ENCODE peak calls at places on chromosomes 4 and X, in seven cellular contexts. O is activated CD8-positive, alpha-beta T cell treated with anti-CD3 and anti-CD28 coated beads, Interleukin-2, amount 10 ng/mL, durations not matched to agents 7 days and 5 days; F is HT1080; H is NCI-H2107; Z is psoas muscle; X is IMR-90; V is stimulated activated CD8-positive, alpha-beta memory T cell treated with anti-CD3 and anti-CD28 coated beads, Interleukin-15, amount 100 ng/mL, for 4 hours. Y is an unnamed sample.

GRCh38 chr4:139887962-139888735 is 222.5 kb downstream of the MGST2 start:
- DNase-seq in O (no peak), X (no peak), Z (no peak), F (peak; percentile 18), V (no peak), H (no peak), Y (no peak)

GRCh38 chrX:18422325-18422724 is 3.1 kb upstream of the CDKL5 start:
- DNase-seq in Z (no peak), F (peak; percentile 84), H (no peak), O (no peak), X (peak; percentile 94), V (no peak), Y (no peak)

GRCh38 chr4:76840972-76841473 is 56.9 kb downstream of the SOWAHB start:
- DNase-seq in F (no peak), O (no peak), H (no peak), Z (no peak), X (no peak), V (no peak), Y (no peak)

GRCh38 chr4:148004228-148004813 is 272.4 kb downstream of the ARHGAP10 start:
- DNase-seq in Z (peak; percentile 57), H (peak; percentile 8), V (no peak), F (peak; percentile 68), X (no peak), O (no peak), Y (no peak)

GRCh38 chr4:139934786-139935330 is 219.1 kb downstream of the MAML3 start:
- DNase-seq in H (peak; percentile 10), X (no peak), Z (no peak), F (no peak), V (no peak), O (no peak), Y (no peak)

GRCh38 chr4:1872918-1873269 is 1.7 kb downstream of the NSD2 start:
- DNase-seq in Z (no peak), O (peak; percentile 55), V (no peak), F (peak; percentile 79), X (peak; percentile 88), H (no peak), Y (no peak)

GRCh38 chr4:128596115-128596514 is 213.4 kb upstream of the JADE1 start:
- DNase-seq in V (no peak), Z (no peak), O (no peak), F (no peak), H (no peak), X (no peak), Y (no peak)

GRCh38 chr4:158521490-158522111 is at the start of gene RXFP1:
- DNase-seq in Z (no peak), V (no peak), H (no peak), O (no peak), X (no peak), F (no peak), Y (no peak)

GRCh38 chrX:117147249-117147648 is 684.5 kb upstream of the CT83 start:
- DNase-seq in Z (no peak), F (no peak), X (no peak), V (no peak), H (no peak), O (no peak), Y (no peak)

GRCh38 chr4:88018471-88018870 is 11.0 kb downstream of the PKD2 start:
- DNase-seq in Z (peak; percentile 52), O (no peak), F (peak; percentile 17), H (no peak), X (peak; percentile 52), V (no peak), Y (no peak)

GRCh38 chr4:51895816-51896408 is 53.0 kb downstream of the DCUN1D4 start:
- DNase-seq in Z (peak; percentile 61), H (no peak), X (peak; percentile 67), F (peak; percentile 58), V (peak; percentile 33), O (peak; percentile 69), Y (peak; percentile 9)

GRCh38 chrX:41960142-41960541 is 36.8 kb upstream of the CASK start:
- DNase-seq in H (no peak), O (no peak), V (no peak), Z (no peak), F (no peak), X (no peak), Y (no peak)

GRCh38 chr4:48175806-48176205 is 41.8 kb upstream of the TXK start:
- DNase-seq in Z (no peak), F (peak; percentile 75), X (peak; percentile 16), H (no peak), V (no peak), O (no peak), Y (no peak)

GRCh38 chrX:115582871-115583729 is 22.1 kb downstream of the PLS3 start:
- DNase-seq in F (peak; percentile 21), H (no peak), O (no peak), Z (no peak), V (no peak), X (peak; percentile 69), Y (no peak)

GRCh38 chr4:16126714-16127113 is 42.9 kb upstream of the PROM1 start:
- DNase-seq in F (no peak), Z (no peak), V (no peak), H (no peak), X (no peak), O (no peak), Y (no peak)

GRCh38 chrX:143934542-143934941 is 50.7 kb downstream of the UBE2NL start:
- DNase-seq in F (no peak), V (no peak), Z (no peak), X (no peak), O (no peak), H (no peak), Y (no peak)

GRCh38 chrX:17706676-17707075 is 30.6 kb upstream of the SCML1 start:
- DNase-seq in V (no peak), F (peak; percentile 21), O (no peak), H (no peak), Z (no peak), X (peak; percentile 83), Y (no peak)

GRCh38 chrX:44873415-44874270 is 655 bp downstream of the KDM6A start:
- DNase-seq in V (no peak), O (peak; percentile 43), Z (peak; percentile 83), H (no peak), F (peak; percentile 17), X (peak; percentile 44), Y (peak; percentile 18)

GRCh38 chrX:15998350-15998749 is 125.0 kb upstream of the GRPR start:
- DNase-seq in X (no peak), V (no peak), O (no peak), F (no peak), H (no peak), Z (no peak), Y (no peak)

GRCh38 chrX:40628506-40628905 is 5.3 kb downstream of the MPC1L start:
- DNase-seq in H (no peak), O (no peak), X (no peak), Z (no peak), V (no peak), F (no peak), Y (no peak)

GRCh38 chr4:173486714-173487392 is 43.2 kb downstream of the HAND2 start:
- DNase-seq in Z (no peak), F (no peak), V (no peak), H (no peak), O (no peak), X (no peak), Y (no peak)

GRCh38 chr4:79855081-79855480 is 217.9 kb downstream of the ANTXR2 start:
- DNase-seq in Z (no peak), F (no peak), O (no peak), V (no peak), H (no peak), X (peak; percentile 8), Y (no peak)

GRCh38 chr4:123785515-123785914 is 388.9 kb downstream of the SPRY1 start:
- DNase-seq in H (no peak), X (peak; percentile 96), O (no peak), F (peak; percentile 27), V (no peak), Z (peak; percentile 87), Y (no peak)

GRCh38 chrX:12225073-12225472 is 86.8 kb downstream of the FRMPD4 start:
- DNase-seq in V (no peak), O (no peak), H (no peak), Z (no peak), F (no peak), X (no peak), Y (no peak)

GRCh38 chr4:35247047-35247446 is 997.3 kb downstream of the ARAP2 start:
- DNase-seq in O (no peak), V (no peak), X (no peak), F (no peak), H (no peak), Z (no peak), Y (no peak)

GRCh38 chr4:139761461-139761860 is 95.8 kb downstream of the MGST2 start:
- DNase-seq in H (no peak), Z (no peak), X (peak; percentile 23), O (no peak), F (peak; percentile 28), V (no peak), Y (no peak)

GRCh38 chr4:6393544-6394475 is 78.6 kb downstream of the PPP2R2C start:
- DNase-seq in Z (no peak), O (no peak), V (no peak), F (no peak), X (no peak), H (no peak), Y (no peak)

GRCh38 chrX:106069048-106069447 is 30.5 kb upstream of the SERPINA7 start:
- DNase-seq in X (no peak), O (no peak), F (no peak), H (no peak), V (no peak), Z (no peak), Y (no peak)

GRCh38 chr4:1471443-1472147 is 65.4 kb upstream of the NKX1-1 start:
- DNase-seq in V (no peak), F (no peak), X (no peak), Z (peak; percentile 35), O (no peak), H (no peak), Y (no peak)

GRCh38 chrX:53265771-53266170 is 15.6 kb downstream of the IQSEC2 start:
- DNase-seq in X (peak; percentile 69), V (no peak), F (no peak), H (no peak), Z (no peak), O (no peak), Y (no peak)

Y was measured in NCI-H187.